ENCODE peak calls at places on chromosomes 5 and 9, in four cellular contexts. G, V, S and E are unnamed samples.

GRCh38 chr9:34562136-34562745 is 27.3 kb downstream of the CNTFR start:
- DNase-seq in G (no peak), V (no peak), S (no peak), E (no peak)

GRCh38 chr5:176565760-176566288 is 16.7 kb downstream of the CDHR2 start:
- DNase-seq in G (no peak), V (no peak), S (no peak), E (no peak)

GRCh38 chr5:30561771-30562170 is 631.7 kb upstream of the CDH6 start:
- DNase-seq in G (no peak), V (no peak), S (no peak), E (no peak)

GRCh38 chr9:36987891-36988290 is 46.2 kb downstream of the PAX5 start:
- DNase-seq in G (no peak), V (peak), S (no peak), E (peak)

GRCh38 chr9:93315118-93315517 is 131.2 kb downstream of the WNK2 start:
- DNase-seq in G (no peak), V (no peak), S (no peak), E (no peak)

GRCh38 chr5:172758077-172758835 is 12.7 kb downstream of the DUSP1 start:
- DNase-seq in G (no peak), V (peak), S (no peak), E (peak)

GRCh38 chr5:32276173-32276853 is 36.4 kb downstream of the MTMR12 start:
- DNase-seq in G (no peak), V (no peak), S (no peak), E (peak)

GRCh38 chr9:5568868-5569267 is 58.5 kb downstream of the PDCD1LG2 start:
- DNase-seq in G (no peak), V (no peak), S (no peak), E (no peak)

GRCh38 chr5:136749016-136749415 is 383.7 kb upstream of the TRPC7 start:
- DNase-seq in G (no peak), V (no peak), S (no peak), E (no peak)

GRCh38 chr9:138096192-138096845 is 218.7 kb downstream of the CACNA1B start:
- DNase-seq in G (no peak), V (no peak), S (no peak), E (no peak)

GRCh38 chr5:142627371-142628217 is 58.3 kb downstream of the FGF1 start:
- DNase-seq in G (peak), V (peak), S (no peak), E (peak)

GRCh38 chr9:27528278-27528885 is 1.2 kb downstream of the MOB3B start:
- DNase-seq in G (peak), V (peak), S (peak), E (peak)

GRCh38 chr9:109716631-109717030 is 63.4 kb upstream of the PALM2AKAP2 start:
- DNase-seq in G (no peak), V (no peak), S (no peak), E (no peak)

GRCh38 chr5:68379275-68380026 is 163.9 kb downstream of the PIK3R1 start:
- DNase-seq in G (no peak), V (no peak), S (no peak), E (no peak)

GRCh38 chr9:91474656-91475055 is 51.0 kb upstream of the NFIL3 start:
- DNase-seq in G (no peak), V (no peak), S (no peak), E (peak)

GRCh38 chr5:156208271-156208670 is 118.7 kb upstream of the SGCD start:
- DNase-seq in G (no peak), V (no peak), S (no peak), E (peak)

GRCh38 chr5:57725628-57726504 is 243.3 kb upstream of the ACTBL2 start:
- DNase-seq in G (no peak), V (peak), S (no peak), E (no peak)

GRCh38 chr5:45491368-45491767 is 204.8 kb downstream of the HCN1 start:
- DNase-seq in G (no peak), V (no peak), S (no peak), E (no peak)

GRCh38 chr5:56757077-56757476 is 58.3 kb upstream of the MAP3K1 start:
- DNase-seq in G (no peak), V (peak), S (no peak), E (peak)

GRCh38 chr9:86239053-86239770 is 20.2 kb downstream of the C9orf153 start:
- DNase-seq in G (peak), V (no peak), S (no peak), E (no peak)

GRCh38 chr5:125100342-125100741 is 353.9 kb upstream of the ZNF608 start:
- DNase-seq in G (no peak), V (no peak), S (no peak), E (no peak)

GRCh38 chr5:133686566-133686965 is 74.2 kb upstream of the FSTL4 start:
- DNase-seq in G (no peak), V (no peak), S (no peak), E (peak)

GRCh38 chr9:114072181-114073140 is 5.6 kb downstream of the AMBP start:
- DNase-seq in G (peak), V (no peak), S (no peak), E (peak)

GRCh38 chr5:175823731-175824525 is 47.5 kb upstream of the CPLX2 start:
- DNase-seq in G (no peak), V (no peak), S (peak), E (no peak)

GRCh38 chr9:127741831-127742434 is 6.8 kb upstream of the TOR2A start:
- DNase-seq in G (peak), V (peak), S (peak), E (peak)

GRCh38 chr5:119789411-119790117 is 160.2 kb downstream of the FAM170A start:
- DNase-seq in G (no peak), V (no peak), S (no peak), E (no peak)

GRCh38 chr5:10481241-10481932 is 39.7 kb downstream of the ROPN1L start:
- DNase-seq in G (no peak), V (no peak), S (no peak), E (no peak)

GRCh38 chr9:110081395-110081794 is 126.6 kb downstream of the C9orf152 start:
- DNase-seq in G (no peak), V (no peak), S (no peak), E (no peak)

GRCh38 chr5:180596115-180596667 is 4.9 kb upstream of the SCGB3A1 start:
- DNase-seq in G (no peak), V (no peak), S (no peak), E (peak)

GRCh38 chr5:177043958-177044357 is 21.5 kb downstream of the ZNF346 start:
- DNase-seq in G (no peak), V (no peak), S (no peak), E (no peak)

GRCh38 chr5:169280286-169280685 is 20.7 kb downstream of the SLIT3 start:
- DNase-seq in G (peak), V (no peak), S (peak), E (no peak)

GRCh38 chr9:137814841-137815240 is 62.7 kb upstream of the CACNA1B start:
- DNase-seq in G (no peak), V (no peak), S (no peak), E (no peak)